ENCODE peak calls at places on chromosomes 12 and 14, in ten cellular contexts. One of them, this sample, is unnamed.

GRCh38 chr12:127292736-127293135 is 974.2 kb upstream of the TMEM132C start:
- DNase-seq in A673: no peak
- DNase-seq in IMR-90: no peak
- DNase-seq in activated CD4-positive, alpha-beta T cell treated with anti-CD3 and anti-CD28 coated beads, Interleukin-2, amount 50 U/mL, for 48 hours: no peak
- DNase-seq in NCI-H345: no peak
- DNase-seq in BE2C: no peak
- DNase-seq in AML-193: no peak
- DNase-seq in stimulated activated CD4-positive, alpha-beta T cell treated with anti-CD3 and anti-CD28 coated beads, Interleukin-4, amount 100 ng/mL, for 24 hours: no peak
- DNase-seq in CD8-positive, alpha-beta T cell: no peak
- DNase-seq in brain microvascular endothelial cell: no peak
- DNase-seq in this sample: no peak

GRCh38 chr12:55684761-55685370 is 22.8 kb downstream of the ITGA7 start:
- DNase-seq in A673: no peak
- DNase-seq in IMR-90: no peak
- DNase-seq in activated CD4-positive, alpha-beta T cell treated with anti-CD3 and anti-CD28 coated beads, Interleukin-2, amount 50 U/mL, for 48 hours: no peak
- DNase-seq in NCI-H345: no peak
- DNase-seq in BE2C: no peak
- DNase-seq in AML-193: no peak
- DNase-seq in stimulated activated CD4-positive, alpha-beta T cell treated with anti-CD3 and anti-CD28 coated beads, Interleukin-4, amount 100 ng/mL, for 24 hours: no peak
- DNase-seq in CD8-positive, alpha-beta T cell: no peak
- DNase-seq in brain microvascular endothelial cell: no peak
- DNase-seq in this sample: no peak

GRCh38 chr14:85281921-85282320 is 248.0 kb upstream of the FLRT2 start:
- DNase-seq in A673: no peak
- DNase-seq in IMR-90: no peak
- DNase-seq in activated CD4-positive, alpha-beta T cell treated with anti-CD3 and anti-CD28 coated beads, Interleukin-2, amount 50 U/mL, for 48 hours: no peak
- DNase-seq in NCI-H345: no peak
- DNase-seq in BE2C: no peak
- DNase-seq in AML-193: no peak
- DNase-seq in stimulated activated CD4-positive, alpha-beta T cell treated with anti-CD3 and anti-CD28 coated beads, Interleukin-4, amount 100 ng/mL, for 24 hours: no peak
- DNase-seq in CD8-positive, alpha-beta T cell: no peak
- DNase-seq in brain microvascular endothelial cell: no peak
- DNase-seq in this sample: no peak

GRCh38 chr12:118327381-118327780 is 45.3 kb downstream of the TAOK3 start:
- DNase-seq in A673: peak; percentile 51
- DNase-seq in IMR-90: peak; percentile 33
- DNase-seq in activated CD4-positive, alpha-beta T cell treated with anti-CD3 and anti-CD28 coated beads, Interleukin-2, amount 50 U/mL, for 48 hours: no peak
- DNase-seq in NCI-H345: no peak
- DNase-seq in BE2C: no peak
- DNase-seq in AML-193: no peak
- DNase-seq in stimulated activated CD4-positive, alpha-beta T cell treated with anti-CD3 and anti-CD28 coated beads, Interleukin-4, amount 100 ng/mL, for 24 hours: no peak
- DNase-seq in CD8-positive, alpha-beta T cell: no peak
- DNase-seq in brain microvascular endothelial cell: no peak
- DNase-seq in this sample: no peak

GRCh38 chr14:64410084-64410774 is 22.1 kb downstream of the MTHFD1 start:
- DNase-seq in A673: no peak
- DNase-seq in IMR-90: peak; percentile 35
- DNase-seq in activated CD4-positive, alpha-beta T cell treated with anti-CD3 and anti-CD28 coated beads, Interleukin-2, amount 50 U/mL, for 48 hours: no peak
- DNase-seq in NCI-H345: no peak
- DNase-seq in BE2C: no peak
- DNase-seq in AML-193: no peak
- DNase-seq in stimulated activated CD4-positive, alpha-beta T cell treated with anti-CD3 and anti-CD28 coated beads, Interleukin-4, amount 100 ng/mL, for 24 hours: no peak
- DNase-seq in CD8-positive, alpha-beta T cell: no peak
- DNase-seq in brain microvascular endothelial cell: peak; percentile 18
- DNase-seq in this sample: no peak

GRCh38 chr14:92482621-92483319 is 30.8 kb upstream of the RIN3 start:
- DNase-seq in A673: no peak
- DNase-seq in IMR-90: no peak
- DNase-seq in activated CD4-positive, alpha-beta T cell treated with anti-CD3 and anti-CD28 coated beads, Interleukin-2, amount 50 U/mL, for 48 hours: no peak
- DNase-seq in NCI-H345: no peak
- DNase-seq in BE2C: no peak
- DNase-seq in AML-193: no peak
- DNase-seq in stimulated activated CD4-positive, alpha-beta T cell treated with anti-CD3 and anti-CD28 coated beads, Interleukin-4, amount 100 ng/mL, for 24 hours: no peak
- DNase-seq in CD8-positive, alpha-beta T cell: no peak
- DNase-seq in brain microvascular endothelial cell: no peak
- DNase-seq in this sample: no peak

GRCh38 chr12:94516985-94517384 is 57.3 kb upstream of the CEP83 start:
- DNase-seq in A673: no peak
- DNase-seq in IMR-90: peak; percentile 39
- DNase-seq in activated CD4-positive, alpha-beta T cell treated with anti-CD3 and anti-CD28 coated beads, Interleukin-2, amount 50 U/mL, for 48 hours: no peak
- DNase-seq in NCI-H345: no peak
- DNase-seq in BE2C: no peak
- DNase-seq in AML-193: no peak
- DNase-seq in stimulated activated CD4-positive, alpha-beta T cell treated with anti-CD3 and anti-CD28 coated beads, Interleukin-4, amount 100 ng/mL, for 24 hours: no peak
- DNase-seq in CD8-positive, alpha-beta T cell: no peak
- DNase-seq in brain microvascular endothelial cell: peak; percentile 54
- DNase-seq in this sample: no peak

GRCh38 chr12:59030415-59030814 is 110.1 kb upstream of the LRIG3 start:
- DNase-seq in A673: no peak
- DNase-seq in IMR-90: no peak
- DNase-seq in activated CD4-positive, alpha-beta T cell treated with anti-CD3 and anti-CD28 coated beads, Interleukin-2, amount 50 U/mL, for 48 hours: no peak
- DNase-seq in NCI-H345: no peak
- DNase-seq in BE2C: no peak
- DNase-seq in AML-193: no peak
- DNase-seq in stimulated activated CD4-positive, alpha-beta T cell treated with anti-CD3 and anti-CD28 coated beads, Interleukin-4, amount 100 ng/mL, for 24 hours: no peak
- DNase-seq in CD8-positive, alpha-beta T cell: no peak
- DNase-seq in brain microvascular endothelial cell: no peak
- DNase-seq in this sample: no peak

GRCh38 chr12:108150436-108150835 is 21.3 kb downstream of the WSCD2 start:
- DNase-seq in A673: no peak
- DNase-seq in IMR-90: no peak
- DNase-seq in activated CD4-positive, alpha-beta T cell treated with anti-CD3 and anti-CD28 coated beads, Interleukin-2, amount 50 U/mL, for 48 hours: no peak
- DNase-seq in NCI-H345: no peak
- DNase-seq in BE2C: no peak
- DNase-seq in AML-193: no peak
- DNase-seq in stimulated activated CD4-positive, alpha-beta T cell treated with anti-CD3 and anti-CD28 coated beads, Interleukin-4, amount 100 ng/mL, for 24 hours: no peak
- DNase-seq in CD8-positive, alpha-beta T cell: no peak
- DNase-seq in brain microvascular endothelial cell: no peak
- DNase-seq in this sample: no peak

GRCh38 chr12:71503579-71504470 is 64.2 kb downstream of the LGR5 start:
- DNase-seq in A673: peak; percentile 85
- DNase-seq in IMR-90: no peak
- DNase-seq in activated CD4-positive, alpha-beta T cell treated with anti-CD3 and anti-CD28 coated beads, Interleukin-2, amount 50 U/mL, for 48 hours: no peak
- DNase-seq in NCI-H345: peak; percentile 76
- DNase-seq in BE2C: no peak
- DNase-seq in AML-193: no peak
- DNase-seq in stimulated activated CD4-positive, alpha-beta T cell treated with anti-CD3 and anti-CD28 coated beads, Interleukin-4, amount 100 ng/mL, for 24 hours: no peak
- DNase-seq in CD8-positive, alpha-beta T cell: no peak
- DNase-seq in brain microvascular endothelial cell: no peak
- DNase-seq in this sample: no peak

GRCh38 chr12:45655186-45655585 is 74.3 kb upstream of the ARID2 start:
- DNase-seq in A673: no peak
- DNase-seq in IMR-90: peak; percentile 47
- DNase-seq in activated CD4-positive, alpha-beta T cell treated with anti-CD3 and anti-CD28 coated beads, Interleukin-2, amount 50 U/mL, for 48 hours: peak; percentile 25
- DNase-seq in NCI-H345: peak; percentile 5
- DNase-seq in BE2C: peak; percentile 18
- DNase-seq in AML-193: peak; percentile 71
- DNase-seq in stimulated activated CD4-positive, alpha-beta T cell treated with anti-CD3 and anti-CD28 coated beads, Interleukin-4, amount 100 ng/mL, for 24 hours: peak; percentile 26
- DNase-seq in CD8-positive, alpha-beta T cell: peak; percentile 37
- DNase-seq in brain microvascular endothelial cell: peak; percentile 29
- DNase-seq in this sample: peak; percentile 8

GRCh38 chr12:9273276-9273675 is 65.1 kb upstream of the PZP start:
- DNase-seq in A673: no peak
- DNase-seq in IMR-90: peak; percentile 58
- DNase-seq in activated CD4-positive, alpha-beta T cell treated with anti-CD3 and anti-CD28 coated beads, Interleukin-2, amount 50 U/mL, for 48 hours: no peak
- DNase-seq in NCI-H345: no peak
- DNase-seq in BE2C: no peak
- DNase-seq in AML-193: no peak
- DNase-seq in stimulated activated CD4-positive, alpha-beta T cell treated with anti-CD3 and anti-CD28 coated beads, Interleukin-4, amount 100 ng/mL, for 24 hours: no peak
- DNase-seq in CD8-positive, alpha-beta T cell: no peak
- DNase-seq in brain microvascular endothelial cell: no peak
- DNase-seq in this sample: no peak

GRCh38 chr12:49462103-49462739 is 76.6 kb upstream of the KCNH3 start:
- DNase-seq in A673: no peak
- DNase-seq in IMR-90: no peak
- DNase-seq in activated CD4-positive, alpha-beta T cell treated with anti-CD3 and anti-CD28 coated beads, Interleukin-2, amount 50 U/mL, for 48 hours: no peak
- DNase-seq in NCI-H345: no peak
- DNase-seq in BE2C: no peak
- DNase-seq in AML-193: no peak
- DNase-seq in stimulated activated CD4-positive, alpha-beta T cell treated with anti-CD3 and anti-CD28 coated beads, Interleukin-4, amount 100 ng/mL, for 24 hours: no peak
- DNase-seq in CD8-positive, alpha-beta T cell: no peak
- DNase-seq in brain microvascular endothelial cell: no peak
- DNase-seq in this sample: no peak

GRCh38 chr12:109244043-109244442 is 65.0 kb downstream of the FOXN4 start:
- DNase-seq in A673: no peak
- DNase-seq in IMR-90: no peak
- DNase-seq in activated CD4-positive, alpha-beta T cell treated with anti-CD3 and anti-CD28 coated beads, Interleukin-2, amount 50 U/mL, for 48 hours: no peak
- DNase-seq in NCI-H345: no peak
- DNase-seq in BE2C: no peak
- DNase-seq in AML-193: no peak
- DNase-seq in stimulated activated CD4-positive, alpha-beta T cell treated with anti-CD3 and anti-CD28 coated beads, Interleukin-4, amount 100 ng/mL, for 24 hours: no peak
- DNase-seq in CD8-positive, alpha-beta T cell: no peak
- DNase-seq in brain microvascular endothelial cell: no peak
- DNase-seq in this sample: no peak

GRCh38 chr12:93073324-93073723 is 144.2 kb upstream of the EEA1 start:
- DNase-seq in A673: no peak
- DNase-seq in IMR-90: no peak
- DNase-seq in activated CD4-positive, alpha-beta T cell treated with anti-CD3 and anti-CD28 coated beads, Interleukin-2, amount 50 U/mL, for 48 hours: no peak
- DNase-seq in NCI-H345: no peak
- DNase-seq in BE2C: no peak
- DNase-seq in AML-193: no peak
- DNase-seq in stimulated activated CD4-positive, alpha-beta T cell treated with anti-CD3 and anti-CD28 coated beads, Interleukin-4, amount 100 ng/mL, for 24 hours: no peak
- DNase-seq in CD8-positive, alpha-beta T cell: no peak
- DNase-seq in brain microvascular endothelial cell: no peak
- DNase-seq in this sample: no peak

GRCh38 chr12:108840605-108841328 is 16.6 kb downstream of the SSH1 start:
- DNase-seq in A673: no peak
- DNase-seq in IMR-90: peak; percentile 53
- DNase-seq in activated CD4-positive, alpha-beta T cell treated with anti-CD3 and anti-CD28 coated beads, Interleukin-2, amount 50 U/mL, for 48 hours: no peak
- DNase-seq in NCI-H345: no peak
- DNase-seq in BE2C: no peak
- DNase-seq in AML-193: no peak
- DNase-seq in stimulated activated CD4-positive, alpha-beta T cell treated with anti-CD3 and anti-CD28 coated beads, Interleukin-4, amount 100 ng/mL, for 24 hours: no peak
- DNase-seq in CD8-positive, alpha-beta T cell: no peak
- DNase-seq in brain microvascular endothelial cell: no peak
- DNase-seq in this sample: no peak

GRCh38 chr12:58648151-58648550 is 272.2 kb downstream of the LRIG3 start:
- DNase-seq in A673: no peak
- DNase-seq in IMR-90: no peak
- DNase-seq in activated CD4-positive, alpha-beta T cell treated with anti-CD3 and anti-CD28 coated beads, Interleukin-2, amount 50 U/mL, for 48 hours: no peak
- DNase-seq in NCI-H345: no peak
- DNase-seq in BE2C: no peak
- DNase-seq in AML-193: no peak
- DNase-seq in stimulated activated CD4-positive, alpha-beta T cell treated with anti-CD3 and anti-CD28 coated beads, Interleukin-4, amount 100 ng/mL, for 24 hours: no peak
- DNase-seq in CD8-positive, alpha-beta T cell: no peak
- DNase-seq in brain microvascular endothelial cell: no peak
- DNase-seq in this sample: no peak

GRCh38 chr12:52590021-52590420 is 11.2 kb downstream of the KRT72 start:
- DNase-seq in A673: no peak
- DNase-seq in IMR-90: no peak
- DNase-seq in activated CD4-positive, alpha-beta T cell treated with anti-CD3 and anti-CD28 coated beads, Interleukin-2, amount 50 U/mL, for 48 hours: no peak
- DNase-seq in NCI-H345: no peak
- DNase-seq in BE2C: no peak
- DNase-seq in AML-193: no peak
- DNase-seq in stimulated activated CD4-positive, alpha-beta T cell treated with anti-CD3 and anti-CD28 coated beads, Interleukin-4, amount 100 ng/mL, for 24 hours: no peak
- DNase-seq in CD8-positive, alpha-beta T cell: no peak
- DNase-seq in brain microvascular endothelial cell: no peak
- DNase-seq in this sample: no peak